ENCODE peak calls at places on chromosome 17, in nine cellular contexts. H, G, P, Z, X, C, U, R and V are unnamed samples.

GRCh38 chr17:65918921-65919546 is 272.9 kb downstream of the CEP112 start:
- DNase-seq in H (peak; percentile 52), G (no peak), P (no peak), Z (no peak), X (no peak), C (no peak), U (no peak), R (no peak), V (no peak)

GRCh38 chr17:29059281-29059680 is 16.3 kb downstream of the PIPOX start:
- DNase-seq in H (no peak), G (no peak), P (no peak), Z (no peak), X (no peak), C (no peak), U (no peak), R (no peak), V (peak; percentile 81)

GRCh38 chr17:71392715-71393567 is 727.9 kb upstream of the SOX9 start:
- DNase-seq in H (no peak), G (no peak), P (no peak), Z (no peak), X (no peak), C (no peak), U (no peak), R (no peak), V (peak; percentile 22)

GRCh38 chr17:38464251-38464722 is 36.0 kb downstream of the ARHGAP23 start:
- DNase-seq in H (no peak), G (no peak), P (no peak), Z (peak; percentile 72), X (peak; percentile 94), C (no peak), U (peak; percentile 68), R (no peak), V (no peak)

GRCh38 chr17:42329025-42329976 is 41.0 kb downstream of the STAT5A start:
- DNase-seq in H (peak; percentile 90), G (no peak), P (peak; percentile 52), Z (no peak), X (no peak), C (no peak), U (no peak), R (peak; percentile 55), V (peak; percentile 82)

GRCh38 chr17:63925615-63926014 is 6.5 kb downstream of the CD79B start:
- DNase-seq in H (no peak), G (no peak), P (no peak), Z (no peak), X (no peak), C (no peak), U (peak; percentile 0), R (no peak), V (no peak)

GRCh38 chr17:292016-292415 is 60.6 kb downstream of the RPH3AL start:
- DNase-seq in H (no peak), G (no peak), P (no peak), Z (no peak), X (no peak), C (no peak), U (no peak), R (no peak), V (no peak)

GRCh38 chr17:32774286-32775084 is 102.4 kb downstream of the MYO1D start:
- DNase-seq in H (no peak), G (no peak), P (no peak), Z (no peak), X (no peak), C (no peak), U (no peak), R (no peak), V (no peak)

GRCh38 chr17:69560987-69561441 is 146.5 kb downstream of the MAP2K6 start:
- DNase-seq in H (no peak), G (no peak), P (no peak), Z (no peak), X (no peak), C (no peak), U (no peak), R (no peak), V (no peak)

GRCh38 chr17:41793749-41794602 is 7.5 kb upstream of the JUP start:
- DNase-seq in H (peak; percentile 79), G (peak; percentile 22), P (no peak), Z (no peak), X (no peak), C (no peak), U (no peak), R (peak; percentile 62), V (no peak)

GRCh38 chr17:6376901-6377300 is 58.0 kb downstream of the AIPL1 start:
- DNase-seq in H (peak; percentile 21), G (no peak), P (no peak), Z (no peak), X (no peak), C (no peak), U (no peak), R (no peak), V (no peak)

GRCh38 chr17:46976626-46977270 is 2.3 kb downstream of the RPRML start:
- DNase-seq in H (peak; percentile 51), G (peak; percentile 49), P (no peak), Z (no peak), X (no peak), C (no peak), U (no peak), R (no peak), V (no peak)

GRCh38 chr17:21303441-21304065 is 19.0 kb downstream of the MAP2K3 start:
- DNase-seq in H (no peak), G (peak; percentile 8), P (no peak), Z (no peak), X (no peak), C (no peak), U (peak; percentile 10), R (no peak), V (no peak)

GRCh38 chr17:37458805-37459204 is 30.9 kb upstream of the DUSP14 start:
- DNase-seq in H (no peak), G (no peak), P (no peak), Z (no peak), X (no peak), C (no peak), U (no peak), R (no peak), V (no peak)

GRCh38 chr17:75331671-75332070 is 42.4 kb upstream of the SLC25A19 start:
- DNase-seq in H (no peak), G (no peak), P (no peak), Z (no peak), X (no peak), C (no peak), U (no peak), R (no peak), V (no peak)

GRCh38 chr17:32350662-32351418 is 883 bp downstream of the ZNF207 start:
- DNase-seq in H (peak; percentile 50), G (no peak), P (no peak), Z (no peak), X (peak; percentile 72), C (peak; percentile 44), U (no peak), R (peak; percentile 48), V (peak; percentile 62)

DNA sequence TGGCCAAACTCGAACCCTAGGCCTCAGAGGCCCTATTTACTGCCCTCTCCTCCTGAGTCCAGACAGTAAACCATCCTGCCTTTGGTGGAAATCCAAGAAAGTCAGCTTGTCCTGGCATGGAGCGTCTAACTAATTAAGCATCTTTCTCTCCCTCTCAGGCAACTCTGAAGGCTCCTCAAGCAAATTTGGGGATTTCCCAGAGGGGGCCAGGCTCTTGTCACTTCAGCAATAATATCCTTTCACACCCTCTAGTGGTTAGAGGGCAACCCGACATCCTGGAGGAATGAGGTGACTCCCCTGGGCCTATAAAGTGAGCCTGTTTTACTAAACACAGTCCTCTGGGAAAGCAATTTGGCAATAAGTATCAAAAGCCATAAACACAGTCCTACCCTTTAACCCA is 60.4 kb downstream of the NOG start:
- DNase-seq in H (peak; percentile 82), G (peak; percentile 34), P (no peak), Z (no peak), X (no peak), C (peak; percentile 58), U (no peak), R (no peak), V (peak; percentile 67)
- TF ChIP-seq CTCF in H (peak; percentile 78), G (peak; percentile 45), P (peak; percentile 60), Z (no peak), X (no peak), C (peak; percentile 56), U (peak; percentile 49), R (no peak), V (peak; percentile 56)

GRCh38 chr17:77786740-77787505 is 171.6 kb upstream of the TNRC6C start:
- DNase-seq in H (peak; percentile 42), G (no peak), P (no peak), Z (no peak), X (no peak), C (no peak), U (no peak), R (no peak), V (no peak)
- H3K36me3 ChIP-seq in H (no peaks in the 10 kb centered on the region), G (no peaks in the 10 kb centered on the region), P (no peaks in the 10 kb centered on the region), Z (no peaks in the 10 kb centered on the region), X (no peaks in the 10 kb centered on the region), C (no peaks in the 10 kb centered on the region), U (no peaks in the 10 kb centered on the region), R (no peaks in the 10 kb centered on the region), V (no peaks in the 10 kb centered on the region)

DNA sequence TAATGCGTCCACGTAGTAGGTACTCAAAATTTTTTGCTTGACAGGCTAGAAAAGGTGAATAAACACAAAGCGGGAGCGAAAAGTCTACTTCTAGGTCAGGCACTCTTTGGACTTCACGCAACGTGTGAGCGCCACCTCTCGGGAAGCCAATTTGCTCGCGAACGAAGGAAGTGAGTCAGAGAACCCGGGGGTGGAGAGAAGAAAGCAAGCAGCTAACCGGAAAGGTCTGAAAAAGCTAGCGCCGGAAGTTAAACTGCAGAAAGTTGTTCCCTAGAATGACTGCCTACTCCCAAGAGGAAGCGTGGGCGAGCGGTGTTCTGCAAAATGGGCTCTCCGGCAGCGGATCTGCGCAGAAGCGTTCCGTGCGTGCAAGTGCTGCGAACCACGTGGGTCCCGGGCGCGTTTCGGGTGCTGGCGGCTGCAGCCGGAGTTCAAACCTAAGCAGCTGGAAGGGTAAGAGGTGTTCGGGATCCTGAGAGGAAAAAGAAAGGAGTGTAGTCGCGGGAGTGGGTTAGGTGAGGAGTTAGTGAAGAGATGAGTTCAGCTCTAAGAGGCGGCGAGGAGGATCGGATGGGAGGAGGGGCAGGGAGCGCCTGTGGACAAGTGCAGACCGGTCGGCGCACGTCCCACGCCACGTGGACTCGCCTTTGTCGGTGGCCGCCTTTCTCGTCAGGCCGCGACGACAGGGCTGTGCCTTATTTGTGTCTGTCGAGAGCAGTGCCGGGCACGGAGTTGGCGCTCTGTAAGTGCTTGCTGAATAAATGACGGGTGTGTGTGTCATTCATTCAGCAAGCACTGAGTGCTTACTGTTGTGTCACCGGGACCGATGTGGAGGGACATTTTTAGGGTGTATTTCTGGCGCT is at the start of gene NME1:
- DNase-seq in H (peak; percentile 98), G (peak; percentile 92), P (peak; percentile 97), Z (peak; percentile 92), X (peak; percentile 98), C (peak; percentile 94), U (peak; percentile 94), R (peak; percentile 98), V (peak; percentile 99)
- TF ChIP-seq CTCF in H (peak; percentile 91), G (peak; percentile 99), P (peak; percentile 85), Z (peak; percentile 76), X (peak; percentile 83), C (peak; percentile 67), U (peak; percentile 80), R (peak; percentile 65), V (peak; percentile 90)

GRCh38 chr17:17355426-17355825 is 52.3 kb downstream of the NT5M start:
- DNase-seq in H (no peak), G (no peak), P (no peak), Z (no peak), X (no peak), C (no peak), U (no peak), R (no peak), V (no peak)
- H3K36me3 ChIP-seq in H (no peaks in the 10 kb centered on the region), G (no peaks in the 10 kb centered on the region), P (no peaks in the 10 kb centered on the region), Z (no peaks in the 10 kb centered on the region), X (no peaks in the 10 kb centered on the region), C (no peaks in the 10 kb centered on the region), U (no peaks in the 10 kb centered on the region), R (no peaks in the 10 kb centered on the region), V (no peaks in the 10 kb centered on the region)